ENCODE peak calls at places on chromosomes 16 and 17, in four cellular contexts. X is endothelial cell, D is neural progenitor cell, G is EL. E is an unnamed sample.

GRCh38 chr16:29182501-29182900 is 197.6 kb downstream of the LAT start:
- DNase-seq in D (no peak), X (no peak), G (no peak), E (no peak)

GRCh38 chr16:2054543-2055245 is 6.9 kb downstream of the TSC2 start:
- DNase-seq in G (no peak), D (no peak), X (no peak), E (no peak)

GRCh38 chr17:50527155-50527762 is 5.3 kb upstream of the EPN3 start:
- DNase-seq in X (no peak), D (no peak), G (no peak), E (no peak)

GRCh38 chr17:49365667-49366066 is 3.6 kb upstream of the ZNF652 start:
- DNase-seq in G (no peak), X (peak; percentile 14), D (peak; percentile 61), E (peak; percentile 36)

GRCh38 chr17:45952814-45953320 is 46.2 kb upstream of the STH start:
- DNase-seq in X (no peak), G (no peak), D (no peak), E (no peak)

GRCh38 chr17:29379084-29379811 is 10.9 kb upstream of the TAOK1 start:
- DNase-seq in D (peak; percentile 29), G (no peak), X (no peak), E (peak; percentile 8)

GRCh38 chr17:12566281-12567002 is 99.2 kb upstream of the MYOCD start:
- DNase-seq in G (no peak), X (no peak), D (peak; percentile 21), E (no peak)

GRCh38 chr16:71807905-71808592 is 585 bp downstream of the AP1G1 start:
- DNase-seq in G (peak; percentile 42), X (peak; percentile 6), D (peak; percentile 49), E (peak; percentile 36)

GRCh38 chr16:9226924-9227323 is 135.5 kb downstream of the HAPSTR1 start:
- DNase-seq in D (no peak), G (no peak), X (no peak), E (no peak)

GRCh38 chr17:35865412-35866355 is 3.0 kb downstream of the HEATR9 start:
- DNase-seq in D (no peak), G (peak; percentile 53), X (no peak), E (peak; percentile 56)

GRCh38 chr16:46772463-46772862 is 24.3 kb upstream of the MYLK3 start:
- DNase-seq in X (no peak), G (no peak), D (no peak), E (no peak)

GRCh38 chr17:78013683-78014467 is 55.4 kb downstream of the TNRC6C start:
- DNase-seq in X (peak; percentile 49), G (peak; percentile 71), D (peak; percentile 75), E (peak; percentile 68)

GRCh38 chr16:1152123-1152638 is 725 bp upstream of the CACNA1H start:
- DNase-seq in G (no peak), X (peak; percentile 26), D (peak; percentile 78), E (no peak)

GRCh38 chr17:38324141-38324540 is 19.6 kb downstream of the GPR179 start:
- DNase-seq in X (no peak), D (no peak), G (no peak), E (no peak)

GRCh38 chr17:29154516-29155234 is 25.5 kb downstream of the MYO18A start:
- DNase-seq in D (no peak), X (no peak), G (no peak), E (peak; percentile 24)

GRCh38 chr16:89198417-89199240 is 1.7 kb downstream of the SLC22A31 start:
- DNase-seq in D (no peak), X (no peak), G (no peak), E (no peak)

GRCh38 chr17:73641779-73642580 is 2.3 kb downstream of the SDK2 start:
- DNase-seq in G (no peak), X (no peak), D (peak; percentile 24), E (no peak)

GRCh38 chr17:50176559-50177471 is 11.0 kb downstream of the SGCA start:
- DNase-seq in D (no peak), X (no peak), G (no peak), E (no peak)

GRCh38 chr17:7825206-7825980 is 8.6 kb upstream of the KDM6B start:
- DNase-seq in G (no peak), D (peak; percentile 21), X (no peak), E (peak; percentile 55)

GRCh38 chr16:30725465-30725792 is 22.8 kb upstream of the PHKG2 start:
- DNase-seq in X (no peak), D (no peak), G (no peak), E (no peak)

GRCh38 chr17:13140750-13141149 is 122.9 kb upstream of the ELAC2 start:
- DNase-seq in G (peak; percentile 42), D (peak; percentile 86), X (no peak), E (peak; percentile 8)

GRCh38 chr17:50397919-50398285 is 579 bp upstream of the LRRC59 start:
- DNase-seq in G (no peak), D (no peak), X (no peak), E (no peak)

GRCh38 chr17:45812102-45812501 is 28.0 kb downstream of the CRHR1 start:
- DNase-seq in X (no peak), G (no peak), D (peak; percentile 51), E (no peak)

GRCh38 chr16:81723098-81723723 is 55.9 kb upstream of the PLCG2 start:
- DNase-seq in G (peak; percentile 81), X (peak; percentile 54), D (peak; percentile 92), E (peak; percentile 90)

GRCh38 chr16:66028505-66029216 is 337.8 kb upstream of the CDH5 start:
- DNase-seq in D (no peak), X (no peak), G (peak; percentile 86), E (peak; percentile 15)

GRCh38 chr17:44091200-44091997 is 20.9 kb downstream of the G6PC3 start:
- DNase-seq in D (no peak), G (no peak), X (no peak), E (no peak)

GRCh38 chr17:61410555-61411089 is 11.0 kb downstream of the TBX2 start:
- DNase-seq in X (peak; percentile 91), G (peak; percentile 85), D (peak; percentile 89), E (peak; percentile 84)

GRCh38 chr17:22300731-22301352 is 608.5 kb downstream of the KCNJ18 start:
- DNase-seq in G (no peak), X (no peak), D (no peak), E (no peak)

GRCh38 chr16:81445143-81445922 is 725 bp downstream of the CMIP start:
- DNase-seq in X (peak; percentile 45), G (peak; percentile 44), D (peak; percentile 66), E (peak; percentile 71)

GRCh38 chr17:82449136-82449882 is 1.2 kb downstream of the CYBC1 start:
- DNase-seq in X (peak; percentile 36), G (no peak), D (peak; percentile 27), E (no peak)

GRCh38 chr17:72812823-72813222 is 279.7 kb downstream of the SLC39A11 start:
- DNase-seq in D (no peak), X (no peak), G (peak; percentile 77), E (peak; percentile 38)